ENCODE peak calls at places on chromosomes 12 and 14, in seven cellular contexts. One of them, this sample, is unnamed.

GRCh38 chr12:132316497-132317232 is 12.7 kb downstream of the GALNT9 start:
- DNase-seq in mesendoderm: no peak
- DNase-seq in H1: no peak
- DNase-seq in H9: no peak
- DNase-seq in IMR-90: no peak
- DNase-seq in neuronal stem cell: no peak
- DNase-seq in trophoblast cell: no peak
- DNase-seq in this sample: no peak

GRCh38 chr12:64895541-64895940 is 71.1 kb downstream of the TBC1D30 start:
- DNase-seq in mesendoderm: no peak
- DNase-seq in H1: no peak
- DNase-seq in H9: no peak
- DNase-seq in IMR-90: peak; percentile 72
- DNase-seq in neuronal stem cell: no peak
- DNase-seq in trophoblast cell: no peak
- DNase-seq in this sample: peak; percentile 4

GRCh38 chr12:58914457-58914856 is 5.8 kb downstream of the LRIG3 start:
- DNase-seq in mesendoderm: no peak
- DNase-seq in H1: no peak
- DNase-seq in H9: no peak
- DNase-seq in IMR-90: no peak
- DNase-seq in neuronal stem cell: no peak
- DNase-seq in trophoblast cell: no peak
- DNase-seq in this sample: no peak

GRCh38 chr14:59455411-59455810 is 9.8 kb downstream of the GPR135 start:
- DNase-seq in mesendoderm: no peak
- DNase-seq in H1: no peak
- DNase-seq in H9: no peak
- DNase-seq in IMR-90: peak; percentile 72
- DNase-seq in neuronal stem cell: no peak
- DNase-seq in trophoblast cell: no peak
- DNase-seq in this sample: no peak

GRCh38 chr12:109111775-109112491 is 4.5 kb upstream of the ACACB start:
- DNase-seq in mesendoderm: peak; percentile 63
- DNase-seq in H1: peak; percentile 74
- DNase-seq in H9: peak; percentile 53
- DNase-seq in IMR-90: peak; percentile 49
- DNase-seq in neuronal stem cell: no peak
- DNase-seq in trophoblast cell: peak; percentile 41
- DNase-seq in this sample: peak; percentile 62

GRCh38 chr12:73225371-73225937 is 953.3 kb downstream of the TRHDE start:
- DNase-seq in mesendoderm: peak; percentile 34
- DNase-seq in H1: no peak
- DNase-seq in H9: no peak
- DNase-seq in IMR-90: no peak
- DNase-seq in neuronal stem cell: no peak
- DNase-seq in trophoblast cell: no peak
- DNase-seq in this sample: no peak

GRCh38 chr14:20434701-20435453 is 1.1 kb downstream of the KLHL33 start:
- DNase-seq in mesendoderm: no peak
- DNase-seq in H1: peak; percentile 61
- DNase-seq in H9: no peak
- DNase-seq in IMR-90: no peak
- DNase-seq in neuronal stem cell: no peak
- DNase-seq in trophoblast cell: no peak
- DNase-seq in this sample: no peak

GRCh38 chr14:100576091-100577085 is 10.8 kb downstream of the BEGAIN start:
- DNase-seq in mesendoderm: no peak
- DNase-seq in H1: no peak
- DNase-seq in H9: no peak
- DNase-seq in IMR-90: no peak
- DNase-seq in neuronal stem cell: no peak
- DNase-seq in trophoblast cell: no peak
- DNase-seq in this sample: no peak

GRCh38 chr12:18966927-18967326 is 162.6 kb upstream of the PLEKHA5 start:
- DNase-seq in mesendoderm: peak; percentile 26
- DNase-seq in H1: no peak
- DNase-seq in H9: no peak
- DNase-seq in IMR-90: no peak
- DNase-seq in neuronal stem cell: no peak
- DNase-seq in trophoblast cell: no peak
- DNase-seq in this sample: no peak

GRCh38 chr14:44162197-44162596 is 344.9 kb downstream of the FSCB start:
- DNase-seq in mesendoderm: peak; percentile 10
- DNase-seq in H1: no peak
- DNase-seq in H9: no peak
- DNase-seq in IMR-90: no peak
- DNase-seq in neuronal stem cell: no peak
- DNase-seq in trophoblast cell: no peak
- DNase-seq in this sample: peak; percentile 28

GRCh38 chr12:108457006-108457733 is 57.9 kb upstream of the FICD start:
- DNase-seq in mesendoderm: peak; percentile 91
- DNase-seq in H1: peak; percentile 52
- DNase-seq in H9: peak; percentile 70
- DNase-seq in IMR-90: peak; percentile 34
- DNase-seq in neuronal stem cell: peak; percentile 54
- DNase-seq in trophoblast cell: peak; percentile 33
- DNase-seq in this sample: peak; percentile 17

GRCh38 chr12:74066476-74066875 is 471.2 kb upstream of the ATXN7L3B start:
- DNase-seq in mesendoderm: no peak
- DNase-seq in H1: no peak
- DNase-seq in H9: no peak
- DNase-seq in IMR-90: no peak
- DNase-seq in neuronal stem cell: no peak
- DNase-seq in trophoblast cell: no peak
- DNase-seq in this sample: no peak

GRCh38 chr12:30602678-30603077 is 93.0 kb downstream of the IPO8 start:
- DNase-seq in mesendoderm: no peak
- DNase-seq in H1: no peak
- DNase-seq in H9: no peak
- DNase-seq in IMR-90: no peak
- DNase-seq in neuronal stem cell: no peak
- DNase-seq in trophoblast cell: no peak
- DNase-seq in this sample: no peak

GRCh38 chr12:107903377-107904061 is 129.0 kb downstream of the ASCL4 start:
- DNase-seq in mesendoderm: peak; percentile 82
- DNase-seq in H1: peak; percentile 93
- DNase-seq in H9: peak; percentile 95
- DNase-seq in IMR-90: no peak
- DNase-seq in neuronal stem cell: peak; percentile 40
- DNase-seq in trophoblast cell: no peak
- DNase-seq in this sample: no peak

GRCh38 chr12:56645201-56645716 is 525 bp downstream of the ATP5F1B start:
- DNase-seq in mesendoderm: peak; percentile 34
- DNase-seq in H1: no peak
- DNase-seq in H9: no peak
- DNase-seq in IMR-90: no peak
- DNase-seq in neuronal stem cell: no peak
- DNase-seq in trophoblast cell: no peak
- DNase-seq in this sample: peak; percentile 22

GRCh38 chr12:110957652-110958051 is 37.3 kb upstream of the MYL2 start:
- DNase-seq in mesendoderm: no peak
- DNase-seq in H1: no peak
- DNase-seq in H9: peak; percentile 27
- DNase-seq in IMR-90: no peak
- DNase-seq in neuronal stem cell: no peak
- DNase-seq in trophoblast cell: no peak
- DNase-seq in this sample: no peak

GRCh38 chr12:113860059-113860820 is 105.9 kb downstream of the RBM19 start:
- DNase-seq in mesendoderm: peak; percentile 77
- DNase-seq in H1: peak; percentile 61
- DNase-seq in H9: peak; percentile 71
- DNase-seq in IMR-90: no peak
- DNase-seq in neuronal stem cell: no peak
- DNase-seq in trophoblast cell: no peak
- DNase-seq in this sample: no peak

GRCh38 chr12:1838994-1839365 is 18.6 kb downstream of the LRTM2 start:
- DNase-seq in mesendoderm: no peak
- DNase-seq in H1: no peak
- DNase-seq in H9: no peak
- DNase-seq in IMR-90: no peak
- DNase-seq in neuronal stem cell: no peak
- DNase-seq in trophoblast cell: no peak
- DNase-seq in this sample: no peak

DNA sequence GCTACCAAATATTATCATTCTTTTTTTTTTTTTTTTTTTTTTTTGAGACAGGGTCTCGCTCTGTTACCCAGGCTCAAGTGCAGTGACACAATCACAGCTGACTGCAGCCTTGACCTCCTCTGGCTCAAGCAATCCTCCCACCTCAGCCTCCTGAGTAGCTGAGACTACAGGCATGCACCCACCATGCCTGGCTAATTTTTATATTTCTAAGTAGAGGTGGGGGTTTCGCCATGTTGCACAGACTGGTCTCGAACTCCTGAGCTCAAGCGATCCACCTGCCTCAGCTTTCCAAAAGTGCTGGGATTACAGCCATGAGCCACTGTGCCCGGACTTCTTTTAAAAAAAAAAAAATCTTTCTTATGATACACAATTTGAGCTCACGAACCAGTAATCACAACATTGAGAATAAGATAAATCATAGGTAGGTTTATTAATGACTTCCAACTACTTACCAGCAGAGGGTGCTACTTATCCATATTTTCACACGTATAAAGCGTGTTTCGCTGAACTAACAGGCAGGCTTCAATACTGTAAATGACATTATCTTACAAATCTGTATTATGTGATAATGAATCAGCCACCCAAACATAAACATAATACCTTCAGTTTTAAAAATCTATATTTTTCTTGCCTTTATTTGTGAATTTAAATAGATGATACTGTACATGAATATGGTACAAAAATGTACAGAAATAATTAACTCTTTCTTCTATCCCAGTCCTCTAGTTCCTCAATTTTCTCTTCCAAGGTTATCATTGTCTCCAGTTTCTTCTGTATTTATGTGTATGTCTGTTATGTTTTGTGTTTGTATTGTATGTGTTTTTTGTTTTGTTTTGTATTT is 42.5 kb upstream of the BCAT1 start:
- DNase-seq in mesendoderm: peak; percentile 51
- DNase-seq in H1: no peak
- DNase-seq in H9: no peak
- DNase-seq in IMR-90: peak; percentile 75
- DNase-seq in neuronal stem cell: peak; percentile 27
- DNase-seq in trophoblast cell: peak; percentile 21
- DNase-seq in this sample: peak; percentile 63
- H4K8ac ChIP-seq in mesendoderm: no peak overlapping the region
- H4K8ac ChIP-seq in H1: no peak overlapping the region
- H4K8ac ChIP-seq in H9: no peak overlapping the region
- H4K8ac ChIP-seq in IMR-90: no peak overlapping the region
- H4K8ac ChIP-seq in neuronal stem cell: no peak overlapping the region
- H4K8ac ChIP-seq in trophoblast cell: no peak overlapping the region
- H4K8ac ChIP-seq in this sample: no peak overlapping the region

DNA sequence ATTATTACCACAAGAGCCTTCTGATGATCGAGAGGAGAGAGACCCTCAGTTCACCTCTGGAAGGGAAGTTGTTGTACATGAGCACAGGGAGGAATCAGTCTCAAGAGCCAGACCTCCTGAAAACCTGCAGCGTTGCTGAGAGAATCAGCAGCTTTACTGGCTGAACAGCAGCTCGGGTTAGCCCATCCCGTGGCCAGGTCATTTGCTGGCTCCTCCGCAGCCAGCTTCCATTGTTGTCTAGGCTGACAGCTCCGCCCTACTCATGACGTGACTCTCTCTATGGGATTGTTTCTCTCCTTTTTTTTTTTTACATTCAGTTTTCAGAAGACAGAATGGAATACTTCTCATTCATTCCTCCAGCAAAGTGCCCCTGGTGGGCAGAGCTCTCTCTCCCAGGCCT is 69.9 kb downstream of the TGFB3 start:
- DNase-seq in mesendoderm: peak; percentile 90
- DNase-seq in H1: peak; percentile 59
- DNase-seq in H9: peak; percentile 81
- DNase-seq in IMR-90: no peak
- DNase-seq in neuronal stem cell: peak; percentile 60
- DNase-seq in trophoblast cell: no peak
- DNase-seq in this sample: no peak
- H4K8ac ChIP-seq in mesendoderm: no peak overlapping the region
- H4K8ac ChIP-seq in H1: no peak overlapping the region
- H4K8ac ChIP-seq in H9: no peak overlapping the region
- H4K8ac ChIP-seq in IMR-90: no peak overlapping the region
- H4K8ac ChIP-seq in neuronal stem cell: no peak overlapping the region
- H4K8ac ChIP-seq in trophoblast cell: no peak overlapping the region
- H4K8ac ChIP-seq in this sample: no peak overlapping the region

GRCh38 chr12:120376890-120377572 is 8.1 kb upstream of the MSI1 start:
- DNase-seq in mesendoderm: no peak
- DNase-seq in H1: no peak
- DNase-seq in H9: no peak
- DNase-seq in IMR-90: no peak
- DNase-seq in neuronal stem cell: no peak
- DNase-seq in trophoblast cell: no peak
- DNase-seq in this sample: no peak

GRCh38 chr12:120377611-120378010 is 8.6 kb upstream of the MSI1 start:
- DNase-seq in mesendoderm: no peak
- DNase-seq in H1: no peak
- DNase-seq in H9: no peak
- DNase-seq in IMR-90: no peak
- DNase-seq in neuronal stem cell: no peak
- DNase-seq in trophoblast cell: no peak
- DNase-seq in this sample: no peak

GRCh38 chr12:120373683-120374082 is 4.7 kb upstream of the MSI1 start:
- DNase-seq in mesendoderm: no peak
- DNase-seq in H1: no peak
- DNase-seq in H9: no peak
- DNase-seq in IMR-90: no peak
- DNase-seq in neuronal stem cell: no peak
- DNase-seq in trophoblast cell: no peak
- DNase-seq in this sample: no peak

GRCh38 chr12:120376009-120376408 is 7.0 kb upstream of the MSI1 start:
- DNase-seq in mesendoderm: no peak
- DNase-seq in H1: no peak
- DNase-seq in H9: no peak
- DNase-seq in IMR-90: no peak
- DNase-seq in neuronal stem cell: no peak
- DNase-seq in trophoblast cell: no peak
- DNase-seq in this sample: no peak

GRCh38 chr12:120376416-120376815 is 7.5 kb upstream of the MSI1 start:
- DNase-seq in mesendoderm: peak; percentile 54
- DNase-seq in H1: no peak
- DNase-seq in H9: no peak
- DNase-seq in IMR-90: no peak
- DNase-seq in neuronal stem cell: no peak
- DNase-seq in trophoblast cell: peak; percentile 34
- DNase-seq in this sample: no peak
- H4K8ac ChIP-seq in mesendoderm: no peak overlapping the region
- H4K8ac ChIP-seq in H1: no peak overlapping the region
- H4K8ac ChIP-seq in H9: no peak overlapping the region
- H4K8ac ChIP-seq in IMR-90: no peak overlapping the region
- H4K8ac ChIP-seq in neuronal stem cell: no peak overlapping the region
- H4K8ac ChIP-seq in trophoblast cell: no peak overlapping the region
- H4K8ac ChIP-seq in this sample: no peak overlapping the region

DNA sequence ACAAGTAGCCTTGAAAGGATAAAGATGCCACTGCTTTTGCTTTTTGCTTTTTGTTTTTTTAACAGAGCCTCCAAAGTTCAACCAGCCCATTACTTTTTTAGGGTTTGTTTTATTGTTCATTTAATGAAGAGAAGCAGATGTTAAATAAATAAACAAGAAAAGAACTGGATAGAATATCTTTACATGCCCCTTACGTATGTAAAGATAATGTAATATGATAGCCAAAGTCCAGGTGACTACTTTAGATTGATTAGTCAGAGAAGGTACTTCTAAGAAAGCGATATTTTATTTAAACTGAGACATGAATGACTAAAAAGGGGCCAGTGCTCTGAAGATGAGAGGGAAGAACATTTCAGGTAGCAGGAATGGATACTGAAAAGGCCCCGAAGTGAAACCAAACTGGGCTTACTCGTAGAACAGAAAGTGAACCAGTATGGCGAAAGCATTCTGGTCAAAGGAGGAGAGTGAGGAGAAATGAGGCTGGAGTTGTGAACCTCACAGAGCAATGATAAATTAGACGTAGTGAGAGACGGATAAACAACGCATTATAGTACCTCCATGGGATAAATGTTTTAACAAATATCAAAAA is 44.5 kb downstream of the DUSP6 start:
- DNase-seq in mesendoderm: no peak
- DNase-seq in H1: no peak
- DNase-seq in H9: no peak
- DNase-seq in IMR-90: no peak
- DNase-seq in neuronal stem cell: no peak
- DNase-seq in trophoblast cell: no peak
- DNase-seq in this sample: no peak
- H4K8ac ChIP-seq in mesendoderm: no peak overlapping the region
- H4K8ac ChIP-seq in H1: no peak overlapping the region
- H4K8ac ChIP-seq in H9: no peak overlapping the region
- H4K8ac ChIP-seq in IMR-90: no peak overlapping the region
- H4K8ac ChIP-seq in neuronal stem cell: no peak overlapping the region
- H4K8ac ChIP-seq in trophoblast cell: no peak overlapping the region
- H4K8ac ChIP-seq in this sample: no peak overlapping the region

This sample was measured in mesenchymal stem cell.